ENCODE peak calls at places on chromosomes 2 and 18, in nine cellular contexts. W, X, I, H, N, O, L, G and F are unnamed samples.
A peak's percentile ranks its signal among the peaks of the same experiment; 100 is the strongest.

GRCh38 chr2:25491003-25491696 is 149.4 kb upstream of the DNMT3A start:
- DNase-seq in W (no peak), X (no peak), I (no peak), H (no peak), N (no peak), O (no peak), L (no peak), G (no peak), F (no peak)

GRCh38 chr2:160741815-160742214 is 248.2 kb upstream of the RBMS1 start:
- DNase-seq in W (no peak), X (no peak), I (no peak), H (no peak), N (no peak), O (no peak), L (no peak), G (no peak), F (no peak)

GRCh38 chr2:178125125-178125524 is 12.9 kb downstream of the RBM45 start:
- DNase-seq in W (no peak), X (no peak), I (no peak), H (no peak), N (no peak), O (no peak), L (no peak), G (no peak), F (no peak)

GRCh38 chr18:79129120-79129519 is 59.9 kb downstream of the ATP9B start:
- DNase-seq in W (no peak), X (no peak), I (no peak), H (no peak), N (no peak), O (no peak), L (no peak), G (no peak), F (no peak)

GRCh38 chr2:15383695-15384350 is 177.3 kb downstream of the NBAS start:
- DNase-seq in W (no peak), X (no peak), I (no peak), H (no peak), N (no peak), O (no peak), L (no peak), G (no peak), F (no peak)

GRCh38 chr18:10252952-10253680 is 201.3 kb upstream of the APCDD1 start:
- DNase-seq in W (no peak), X (no peak), I (no peak), H (no peak), N (no peak), O (no peak), L (no peak), G (no peak), F (no peak)

GRCh38 chr18:8987250-8987649 is 115.2 kb upstream of the NDUFV2 start:
- DNase-seq in W (no peak), X (no peak), I (no peak), H (no peak), N (no peak), O (no peak), L (no peak), G (no peak), F (no peak)

GRCh38 chr2:170739048-170739447 is 23.9 kb downstream of the SP5 start:
- DNase-seq in W (no peak), X (no peak), I (no peak), H (no peak), N (no peak), O (peak; percentile 65), L (peak; percentile 65), G (no peak), F (no peak)

GRCh38 chr2:16030206-16031054 is 90.1 kb downstream of the MYCN start:
- DNase-seq in W (peak; percentile 96), X (no peak), I (no peak), H (no peak), N (no peak), O (no peak), L (no peak), G (no peak), F (no peak)

GRCh38 chr2:47309952-47310800 is 92.8 kb upstream of the MSH2 start:
- DNase-seq in W (peak; percentile 45), X (peak; percentile 26), I (peak; percentile 48), H (no peak), N (peak; percentile 16), O (no peak), L (peak; percentile 84), G (peak; percentile 79), F (no peak)

GRCh38 chr18:33820517-33821368 is 242.7 kb downstream of the ASXL3 start:
- DNase-seq in W (peak; percentile 43), X (no peak), I (no peak), H (no peak), N (no peak), O (no peak), L (no peak), G (peak; percentile 48), F (no peak)

GRCh38 chr18:44682871-44683221 is 2.2 kb downstream of the SETBP1 start:
- DNase-seq in W (peak; percentile 62), X (no peak), I (peak; percentile 38), H (no peak), N (no peak), O (peak; percentile 33), L (peak; percentile 48), G (no peak), F (no peak)

GRCh38 chr2:167783266-167784070 is 463.9 kb downstream of the STK39 start:
- DNase-seq in W (peak; percentile 9), X (no peak), I (no peak), H (no peak), N (no peak), O (no peak), L (peak; percentile 8), G (no peak), F (no peak)

GRCh38 chr18:58544179-58544578 is 84.7 kb downstream of the ALPK2 start:
- DNase-seq in W (no peak), X (no peak), I (no peak), H (no peak), N (no peak), O (no peak), L (no peak), G (no peak), F (no peak)

GRCh38 chr2:69804416-69804815 is 25.0 kb upstream of the GMCL1 start:
- DNase-seq in W (no peak), X (no peak), I (no peak), H (no peak), N (no peak), O (no peak), L (no peak), G (no peak), F (no peak)

GRCh38 chr2:193973781-193974180 is 1683.2 kb upstream of the SLC39A10 start:
- DNase-seq in W (no peak), X (no peak), I (no peak), H (no peak), N (no peak), O (no peak), L (no peak), G (no peak), F (no peak)

GRCh38 chr2:64143154-64144056 is 815 bp downstream of the PELI1 start:
- DNase-seq in W (peak; percentile 89), X (no peak), I (no peak), H (no peak), N (peak; percentile 16), O (peak; percentile 46), L (peak; percentile 64), G (no peak), F (peak; percentile 62)

GRCh38 chr2:65292095-65292378 is 64.4 kb downstream of the ACTR2 start:
- DNase-seq in W (no peak), X (no peak), I (no peak), H (no peak), N (no peak), O (no peak), L (peak; percentile 37), G (no peak), F (no peak)

GRCh38 chr2:117644403-117644802 is 170.1 kb upstream of the DDX18 start:
- DNase-seq in W (no peak), X (no peak), I (no peak), H (no peak), N (no peak), O (no peak), L (no peak), G (no peak), F (no peak)

DNA sequence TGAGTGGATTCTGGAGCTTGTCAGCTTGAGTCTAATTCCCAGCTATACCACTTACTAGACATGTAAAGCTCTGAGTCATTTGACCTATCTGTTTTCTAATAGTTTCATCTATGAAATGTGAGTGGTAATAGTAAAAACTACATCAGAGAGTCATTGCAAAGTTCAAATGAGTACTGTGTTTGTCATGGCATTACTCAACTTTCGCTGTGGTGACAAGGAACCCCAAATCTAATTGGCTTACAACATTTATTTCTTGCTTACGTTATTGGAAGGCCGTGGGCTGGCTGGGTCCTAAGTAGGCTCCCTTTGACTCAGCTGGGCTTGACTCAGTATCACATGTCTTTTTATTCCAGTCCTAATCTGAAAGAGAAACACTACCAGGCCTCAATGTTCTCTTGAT is 431.6 kb upstream of the SPHKAP start:
- DNase-seq in W (no peak), X (no peak), I (no peak), H (no peak), N (no peak), O (no peak), L (peak; percentile 10), G (no peak), F (no peak)
- H3K27ac ChIP-seq in W (no peak overlapping the region), X (no peak overlapping the region), I (no peak overlapping the region), H (no peak overlapping the region), N (no peak overlapping the region), O (no peak overlapping the region), L (no peak overlapping the region), G (no peak overlapping the region), F (no peak overlapping the region)

GRCh38 chr18:13696961-13697360 is 29.4 kb downstream of the FAM210A start:
- DNase-seq in W (no peak), X (no peak), I (no peak), H (no peak), N (no peak), O (no peak), L (no peak), G (no peak), F (no peak)
- H3K9me3 ChIP-seq in W (no peaks in the 10 kb centered on the region), X (peaks cover 3% of the 10 kb centered on the region), I (peaks cover 18% of the 10 kb centered on the region), H (no peaks in the 10 kb centered on the region), N (peaks cover 15% of the 10 kb centered on the region), O (peaks cover 6% of the 10 kb centered on the region), L (peaks cover 5% of the 10 kb centered on the region), G (peaks cover 6% of the 10 kb centered on the region), F (no peaks in the 10 kb centered on the region)

DNA sequence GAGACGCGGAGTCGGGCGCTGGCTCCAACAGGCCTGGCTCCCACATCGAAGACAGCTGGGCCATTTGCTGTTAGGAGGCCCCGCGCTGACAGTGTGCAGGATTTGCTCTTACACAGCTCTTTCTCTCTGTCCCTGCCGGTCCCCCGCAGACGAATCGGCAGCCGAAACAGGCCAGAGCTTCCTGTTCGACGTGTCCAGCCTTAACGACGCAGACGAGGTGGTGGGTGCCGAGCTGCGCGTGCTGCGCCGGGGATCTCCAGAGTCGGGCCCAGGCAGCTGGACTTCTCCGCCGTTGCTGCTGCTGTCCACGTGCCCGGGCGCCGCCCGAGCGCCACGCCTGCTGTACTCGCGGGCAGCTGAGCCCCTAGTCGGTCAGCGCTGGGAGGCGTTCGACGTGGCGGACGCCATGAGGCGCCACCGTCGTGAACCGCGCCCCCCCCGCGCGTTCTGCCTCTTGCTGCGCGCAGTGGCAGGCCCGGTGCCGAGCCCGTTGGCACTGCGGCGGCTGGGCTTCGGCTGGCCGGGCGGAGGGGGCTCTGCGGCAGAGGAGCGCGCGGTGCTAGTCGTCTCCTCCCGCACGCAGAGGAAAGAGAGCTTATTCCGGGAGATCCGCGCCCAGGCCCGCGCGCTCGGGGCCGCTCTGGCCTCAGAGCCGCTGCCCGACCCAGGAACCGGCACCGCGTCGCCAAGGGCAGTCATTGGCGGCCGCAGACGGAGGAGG is 3.5 kb downstream of the GDF7 start:
- DNase-seq in W (peak; percentile 63), X (no peak), I (no peak), H (no peak), N (no peak), O (no peak), L (no peak), G (peak; percentile 49), F (no peak)
- H3K4me3 ChIP-seq in W (no peak overlapping the region), X (peak overlapping the region; percentile 51), I (peak overlapping the region; percentile 34), H (no peak overlapping the region), N (peak overlapping the region; percentile 12), O (no peak overlapping the region), L (no peak overlapping the region), G (no peak overlapping the region), F (no peak overlapping the region)

GRCh38 chr2:132438650-132439030 is 22.0 kb downstream of the GPR39 start:
- DNase-seq in W (no peak), X (no peak), I (no peak), H (no peak), N (no peak), O (peak; percentile 94), L (no peak), G (no peak), F (no peak)
- H3K27ac ChIP-seq in W (no peak overlapping the region), X (no peak overlapping the region), I (no peak overlapping the region), H (no peak overlapping the region), N (no peak overlapping the region), O (peak overlapping the region; percentile 94), L (peak overlapping the region; percentile 77), G (no peak overlapping the region), F (no peak overlapping the region)